ENCODE peak calls at places on chromosomes 3 and 15, in seven cellular contexts. I is head of caudate nucleus, B is heart right ventricle, N is lung, V is Peyer's patch, U is NCI-H446 treated with DMSO at 0.1 percent for 48 hours, T is BJ. G is an unnamed sample.

GRCh38 chr3:94069242-94069813 is 6.5 kb downstream of the NSUN3 start:
- DNase-seq in I (no peak), B (no peak), N (no peak), V (no peak), U (peak), T (no peak), G (no peak)

GRCh38 chr3:75048650-75049049 is 434.2 kb upstream of the CNTN3 start:
- DNase-seq in I (no peak), B (no peak), N (no peak), V (no peak), U (no peak), T (no peak), G (no peak)

GRCh38 chr15:88604381-88604951 is 16.7 kb upstream of the AEN start:
- DNase-seq in I (no peak), B (no peak), N (no peak), V (no peak), U (no peak), T (no peak), G (no peak)

GRCh38 chr15:98120561-98120960 is 160.1 kb downstream of the ARRDC4 start:
- DNase-seq in I (no peak), B (no peak), N (no peak), V (no peak), U (no peak), T (no peak), G (no peak)

GRCh38 chr3:41044526-41044925 is 154.8 kb upstream of the CTNNB1 start:
- DNase-seq in I (no peak), B (no peak), N (no peak), V (no peak), U (no peak), T (no peak), G (peak)

GRCh38 chr15:82263350-82263749 is 732 bp downstream of the SAXO2 start:
- DNase-seq in I (no peak), B (no peak), N (no peak), V (no peak), U (no peak), T (no peak), G (no peak)

GRCh38 chr3:41900265-41900664 is 61.6 kb downstream of the ULK4 start:
- DNase-seq in I (no peak), B (no peak), N (no peak), V (no peak), U (no peak), T (no peak), G (no peak)

GRCh38 chr15:61051570-61052031 is 177.5 kb downstream of the RORA start:
- DNase-seq in I (peak), B (peak), N (no peak), V (no peak), U (no peak), T (peak), G (peak)

GRCh38 chr15:91807122-91807521 is 46.4 kb upstream of the SLCO3A1 start:
- DNase-seq in I (no peak), B (no peak), N (no peak), V (no peak), U (no peak), T (no peak), G (no peak)

GRCh38 chr3:98646680-98647079 is 53.3 kb upstream of the CPOX start:
- DNase-seq in I (no peak), B (no peak), N (no peak), V (no peak), U (no peak), T (no peak), G (no peak)

GRCh38 chr3:56844536-56844935 is 42.8 kb upstream of the ARHGEF3 start:
- DNase-seq in I (no peak), B (no peak), N (no peak), V (no peak), U (no peak), T (no peak), G (no peak)

GRCh38 chr15:101115887-101116680 is 135.8 kb downstream of the CHSY1 start:
- DNase-seq in I (peak), B (peak), N (peak), V (no peak), U (no peak), T (no peak), G (no peak)

GRCh38 chr3:8443829-8444791 is 57.5 kb upstream of the LMCD1 start:
- DNase-seq in I (peak), B (peak), N (peak), V (peak), U (no peak), T (peak), G (no peak)

GRCh38 chr15:67685008-67685599 is 140.2 kb upstream of the SKOR1 start:
- DNase-seq in I (no peak), B (no peak), N (no peak), V (no peak), U (no peak), T (no peak), G (no peak)

GRCh38 chr3:148023994-148024393 is 614.8 kb downstream of the ZIC1 start:
- DNase-seq in I (no peak), B (no peak), N (no peak), V (no peak), U (no peak), T (peak), G (no peak)

GRCh38 chr3:113812854-113813253 is 25.7 kb upstream of the GRAMD1C start:
- DNase-seq in I (no peak), B (no peak), N (no peak), V (no peak), U (no peak), T (no peak), G (no peak)

GRCh38 chr15:42549782-42550392 is 1.2 kb downstream of the HAUS2 start:
- DNase-seq in I (no peak), B (no peak), N (no peak), V (no peak), U (no peak), T (no peak), G (no peak)

GRCh38 chr3:194686816-194687637 is 1.3 kb downstream of the FAM43A start:
- DNase-seq in I (peak), B (peak), N (peak), V (peak), U (no peak), T (no peak), G (no peak)

GRCh38 chr15:62549345-62549970 is 384.4 kb upstream of the C2CD4B start:
- DNase-seq in I (no peak), B (no peak), N (no peak), V (no peak), U (no peak), T (no peak), G (no peak)

GRCh38 chr15:75065467-75065850 is 42.1 kb downstream of the PPCDC start:
- DNase-seq in I (no peak), B (no peak), N (peak), V (no peak), U (no peak), T (no peak), G (no peak)

GRCh38 chr15:48354694-48355303 is 23.6 kb downstream of the DUT start:
- DNase-seq in I (no peak), B (no peak), N (no peak), V (no peak), U (no peak), T (no peak), G (no peak)

GRCh38 chr15:41780266-41780665 is 6.0 kb downstream of the MAPKBP1 start:
- DNase-seq in I (no peak), B (no peak), N (no peak), V (no peak), U (no peak), T (no peak), G (peak)

GRCh38 chr15:76844096-76844495 is 61.0 kb downstream of the SCAPER start:
- DNase-seq in I (no peak), B (no peak), N (no peak), V (no peak), U (no peak), T (no peak), G (no peak)

GRCh38 chr3:42698216-42698910 is 4.2 kb downstream of the HHATL start:
- DNase-seq in I (no peak), B (no peak), N (no peak), V (no peak), U (no peak), T (no peak), G (no peak)

GRCh38 chr3:127180859-127181258 is 12.1 kb upstream of the PRR23E start:
- DNase-seq in I (no peak), B (no peak), N (peak), V (no peak), U (no peak), T (no peak), G (peak)

GRCh38 chr3:142273501-142273900 is 48.1 kb upstream of the GK5 start:
- DNase-seq in I (peak), B (no peak), N (no peak), V (no peak), U (peak), T (no peak), G (no peak)

GRCh38 chr15:72502220-72502809 is 28.2 kb downstream of the ARIH1 start:
- DNase-seq in I (no peak), B (no peak), N (no peak), V (no peak), U (no peak), T (no peak), G (no peak)

GRCh38 chr3:188567478-188568195 is 413.7 kb downstream of the LPP start:
- DNase-seq in I (no peak), B (no peak), N (no peak), V (no peak), U (no peak), T (no peak), G (no peak)

GRCh38 chr15:100041380-100041779 is 300.4 kb downstream of the ADAMTS17 start:
- DNase-seq in I (no peak), B (no peak), N (no peak), V (no peak), U (no peak), T (no peak), G (no peak)

GRCh38 chr15:58510715-58511465 is 79.1 kb downstream of the LIPC start:
- DNase-seq in I (no peak), B (no peak), N (no peak), V (no peak), U (no peak), T (no peak), G (no peak)

GRCh38 chr3:99023590-99024192 is 122.2 kb upstream of the DCBLD2 start:
- DNase-seq in I (no peak), B (no peak), N (no peak), V (no peak), U (no peak), T (peak), G (no peak)

GRCh38 chr3:196969001-196969659 is 497 bp upstream of the PIGZ start:
- DNase-seq in I (peak), B (peak), N (no peak), V (peak), U (no peak), T (no peak), G (no peak)

GRCh38 chr15:81848701-81849100 is 197.1 kb downstream of the MEX3B start:
- DNase-seq in I (no peak), B (no peak), N (no peak), V (no peak), U (no peak), T (no peak), G (peak)

GRCh38 chr15:68375191-68375631 is 56.8 kb downstream of the ITGA11 start:
- DNase-seq in I (no peak), B (no peak), N (no peak), V (no peak), U (no peak), T (no peak), G (peak)

GRCh38 chr15:88185584-88185983 is 71.0 kb downstream of the NTRK3 start:
- DNase-seq in I (no peak), B (no peak), N (no peak), V (no peak), U (no peak), T (no peak), G (no peak)

GRCh38 chr3:187551419-187551818 is 118.8 kb downstream of the SST start:
- DNase-seq in I (no peak), B (no peak), N (no peak), V (no peak), U (no peak), T (peak), G (peak)

G was measured in esophagus muscularis mucosa.